ENCODE peak calls at places on chromosome 18, in ten cellular contexts. A, F, N, P, U, E, X, C, R and Q are unnamed samples.

GRCh38 chr18:49856531-49856930 is 43.2 kb upstream of the ACAA2 start:
- DNase-seq in A (no peak), F (no peak), N (no peak), P (no peak), U (no peak), E (no peak), X (no peak), C (no peak), R (no peak), Q (no peak)

GRCh38 chr18:22399949-22400348 is 17.8 kb downstream of the CTAGE1 start:
- DNase-seq in A (no peak), F (no peak), N (no peak), P (no peak), U (no peak), E (no peak), X (no peak), C (no peak), R (no peak), Q (no peak)

GRCh38 chr18:48031011-48031480 is 100.6 kb upstream of the SMAD2 start:
- DNase-seq in A (peak; percentile 87), F (no peak), N (peak; percentile 40), P (peak; percentile 59), U (peak; percentile 67), E (peak; percentile 65), X (no peak), C (no peak), R (peak; percentile 51), Q (no peak)

GRCh38 chr18:2588666-2589344 is 17.4 kb downstream of the NDC80 start:
- DNase-seq in A (no peak), F (no peak), N (no peak), P (no peak), U (no peak), E (no peak), X (no peak), C (no peak), R (no peak), Q (no peak)

GRCh38 chr18:6592522-6592921 is 137.0 kb upstream of the ARHGAP28 start:
- DNase-seq in A (no peak), F (no peak), N (no peak), P (no peak), U (no peak), E (no peak), X (no peak), C (no peak), R (no peak), Q (no peak)

GRCh38 chr18:54717673-54718435 is 110.4 kb upstream of the RAB27B start:
- DNase-seq in A (peak; percentile 82), F (no peak), N (no peak), P (no peak), U (peak; percentile 65), E (no peak), X (peak; percentile 22), C (peak; percentile 35), R (no peak), Q (no peak)

GRCh38 chr18:12066910-12067511 is 26.6 kb upstream of the ANKRD62 start:
- DNase-seq in A (no peak), F (no peak), N (no peak), P (no peak), U (no peak), E (no peak), X (no peak), C (no peak), R (no peak), Q (no peak)

GRCh38 chr18:45402485-45403056 is 212.7 kb upstream of the SLC14A2 start:
- DNase-seq in A (no peak), F (no peak), N (no peak), P (peak; percentile 83), U (no peak), E (no peak), X (no peak), C (no peak), R (no peak), Q (no peak)

GRCh38 chr18:46324556-46324955 is 220.4 kb downstream of the HAUS1 start:
- DNase-seq in A (no peak), F (no peak), N (peak; percentile 43), P (peak; percentile 61), U (no peak), E (no peak), X (no peak), C (no peak), R (peak; percentile 56), Q (no peak)

GRCh38 chr18:61992285-61992684 is 99.5 kb upstream of the RNF152 start:
- DNase-seq in A (no peak), F (no peak), N (no peak), P (peak; percentile 86), U (no peak), E (no peak), X (no peak), C (no peak), R (peak; percentile 35), Q (no peak)

GRCh38 chr18:39523281-39523680 is 1957.7 kb upstream of the CELF4 start:
- DNase-seq in A (no peak), F (no peak), N (peak; percentile 0), P (peak; percentile 47), U (no peak), E (no peak), X (no peak), C (no peak), R (peak; percentile 40), Q (no peak)

GRCh38 chr18:23405626-23406025 is 47.5 kb upstream of the RIOK3 start:
- DNase-seq in A (no peak), F (no peak), N (no peak), P (peak; percentile 42), U (no peak), E (no peak), X (no peak), C (no peak), R (no peak), Q (no peak)

GRCh38 chr18:22282311-22283235 is 113.2 kb downstream of the GATA6 start:
- DNase-seq in A (peak; percentile 57), F (no peak), N (peak; percentile 72), P (peak; percentile 89), U (no peak), E (no peak), X (peak; percentile 81), C (no peak), R (peak; percentile 63), Q (no peak)

GRCh38 chr18:74248189-74248975 is 43.4 kb downstream of the CYB5A start:
- DNase-seq in A (no peak), F (no peak), N (no peak), P (no peak), U (no peak), E (no peak), X (no peak), C (no peak), R (no peak), Q (no peak)

GRCh38 chr18:23141022-23141999 is 6.0 kb downstream of the CABLES1 start:
- DNase-seq in A (no peak), F (peak; percentile 41), N (no peak), P (no peak), U (peak; percentile 62), E (peak; percentile 34), X (no peak), C (no peak), R (no peak), Q (no peak)

GRCh38 chr18:26327062-26327461 is 100.8 kb downstream of the TAF4B start:
- DNase-seq in A (no peak), F (no peak), N (no peak), P (peak; percentile 40), U (no peak), E (no peak), X (no peak), C (no peak), R (no peak), Q (no peak)

GRCh38 chr18:39389800-39390379 is 1824.3 kb upstream of the CELF4 start:
- DNase-seq in A (peak; percentile 91), F (no peak), N (no peak), P (no peak), U (no peak), E (no peak), X (no peak), C (no peak), R (no peak), Q (no peak)

DNA sequence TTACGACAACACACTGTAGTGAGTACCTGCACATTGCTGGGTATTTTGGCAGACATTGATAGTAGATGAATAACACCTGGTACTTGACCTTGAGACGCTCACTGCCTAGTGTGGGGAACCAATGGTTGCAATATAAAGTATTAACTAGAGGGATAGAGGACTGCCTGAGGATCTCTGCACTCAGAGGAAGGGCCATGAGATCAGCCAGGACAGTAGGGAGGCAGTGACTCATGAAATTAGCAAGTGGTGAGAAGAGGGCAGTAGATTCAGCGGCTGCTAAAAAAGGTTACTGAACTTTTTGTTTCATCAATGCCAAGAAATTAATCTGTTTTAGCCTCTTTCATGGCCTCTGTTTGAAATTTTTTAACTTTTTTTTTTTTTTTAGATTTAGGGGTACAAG is 250.8 kb upstream of the TCF4 start:
- DNase-seq in A (no peak), F (no peak), N (no peak), P (peak; percentile 41), U (no peak), E (no peak), X (no peak), C (no peak), R (no peak), Q (no peak)
- H3K9me3 ChIP-seq in A (no peaks in the 10 kb centered on the region), F (peaks cover 32% of the 10 kb centered on the region), N (peaks cover 19% of the 10 kb centered on the region), P (no peaks in the 10 kb centered on the region), U (peaks cover 15% of the 10 kb centered on the region), E (no peaks in the 10 kb centered on the region), X (no peaks in the 10 kb centered on the region), C (no peaks in the 10 kb centered on the region), R (peaks cover 20% of the 10 kb centered on the region), Q (no peaks in the 10 kb centered on the region)

GRCh38 chr18:76604642-76605240 is 109.7 kb upstream of the ZNF516 start:
- DNase-seq in A (no peak), F (no peak), N (no peak), P (no peak), U (no peak), E (no peak), X (no peak), C (no peak), R (no peak), Q (no peak)
- H3K9me3 ChIP-seq in A (no peaks in the 10 kb centered on the region), F (no peaks in the 10 kb centered on the region), N (no peaks in the 10 kb centered on the region), P (no peaks in the 10 kb centered on the region), U (no peaks in the 10 kb centered on the region), E (no peaks in the 10 kb centered on the region), X (no peaks in the 10 kb centered on the region), C (no peaks in the 10 kb centered on the region), R (no peaks in the 10 kb centered on the region), Q (no peaks in the 10 kb centered on the region)

GRCh38 chr18:78825168-78825567 is 154.4 kb upstream of the SALL3 start:
- DNase-seq in A (no peak), F (no peak), N (no peak), P (no peak), U (no peak), E (no peak), X (no peak), C (no peak), R (no peak), Q (no peak)
- H3K9me3 ChIP-seq in A (no peaks in the 10 kb centered on the region), F (no peaks in the 10 kb centered on the region), N (no peaks in the 10 kb centered on the region), P (no peaks in the 10 kb centered on the region), U (no peaks in the 10 kb centered on the region), E (no peaks in the 10 kb centered on the region), X (no peaks in the 10 kb centered on the region), C (no peaks in the 10 kb centered on the region), R (no peaks in the 10 kb centered on the region), Q (no peaks in the 10 kb centered on the region)

DNA sequence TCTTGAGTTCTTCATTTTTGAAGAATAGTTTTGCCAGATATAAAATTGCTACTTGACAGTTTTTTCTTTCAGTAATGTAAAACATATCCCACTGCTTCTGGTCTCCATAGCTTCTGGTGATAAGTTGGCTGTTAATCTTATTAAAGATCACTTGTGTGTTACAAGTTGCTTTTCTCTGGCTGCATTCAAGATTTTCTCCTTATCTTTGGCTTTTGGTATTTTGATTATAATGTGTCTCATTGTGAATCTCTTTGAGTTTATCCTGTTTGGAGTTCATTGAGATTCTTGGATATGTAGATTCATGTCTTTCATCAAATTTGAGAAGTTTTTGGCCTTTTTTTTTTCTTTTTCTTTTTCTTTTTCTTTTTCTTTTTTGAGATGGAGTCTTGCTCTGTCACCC is 20.2 kb upstream of the ADNP2 start:
- DNase-seq in A (no peak), F (no peak), N (no peak), P (no peak), U (no peak), E (no peak), X (no peak), C (no peak), R (no peak), Q (no peak)
- H3K9me3 ChIP-seq in A (peaks cover 42% of the 10 kb centered on the region), F (peaks cover 49% of the 10 kb centered on the region), N (peaks cover 24% of the 10 kb centered on the region), P (peaks cover 13% of the 10 kb centered on the region), U (peaks cover 42% of the 10 kb centered on the region), E (peaks cover 10% of the 10 kb centered on the region), X (no peaks in the 10 kb centered on the region), C (no peaks in the 10 kb centered on the region), R (peaks cover 4% of the 10 kb centered on the region), Q (peaks cover 4% of the 10 kb centered on the region)